ENCODE peak calls at places on chromosomes 11 and 22, in ten cellular contexts. P is heart right ventricle; R is tibial artery; S is D721Med; C is right lobe of liver; F is astrocyte of the cerebellum; O is epithelial cell of esophagus; Y is CD8-positive, alpha-beta T cell; D is H9; U is sigmoid colon. A is an unnamed sample.
A peak's percentile ranks its signal among the peaks of the same experiment; 100 is the strongest.

GRCh38 chr11:134654161-134654915 is 242.3 kb upstream of the B3GAT1 start:
- DNase-seq in D (peak; percentile 34), F (no peak), U (peak; percentile 53), O (no peak), Y (peak; percentile 11), C (peak; percentile 19), P (peak; percentile 1), R (peak; percentile 28), S (no peak), A (peak; percentile 5)

GRCh38 chr11:32874144-32874543 is 18.5 kb upstream of the QSER1 start:
- DNase-seq in D (no peak), F (no peak), P (no peak), O (no peak), R (no peak), C (no peak), U (no peak), S (no peak), Y (no peak), A (no peak)

GRCh38 chr22:33188316-33188715 is 130.1 kb upstream of the SYN3 start:
- DNase-seq in R (no peak), S (no peak), Y (no peak), C (no peak), P (no peak), F (no peak), D (no peak), O (no peak), U (no peak), A (no peak)

GRCh38 chr11:129973809-129974208 is 28.8 kb downstream of the PRDM10 start:
- DNase-seq in O (no peak), C (no peak), F (no peak), Y (no peak), P (peak; percentile 25), R (no peak), S (no peak), D (peak; percentile 87), U (no peak), A (no peak)

GRCh38 chr22:35971418-35972119 is 57.1 kb downstream of the RBFOX2 start:
- DNase-seq in C (no peak), Y (no peak), P (peak; percentile 36), U (no peak), D (no peak), O (no peak), F (peak; percentile 86), S (no peak), R (no peak), A (no peak)

GRCh38 chr11:24312464-24313238 is 184.2 kb upstream of the LUZP2 start:
- DNase-seq in Y (no peak), D (no peak), F (no peak), O (no peak), P (no peak), S (no peak), U (no peak), C (no peak), R (no peak), A (no peak)

GRCh38 chr11:9459573-9460321 is 1.1 kb upstream of the ZNF143 start:
- DNase-seq in C (no peak), O (peak; percentile 45), U (no peak), Y (peak; percentile 35), R (no peak), P (no peak), F (peak; percentile 60), D (no peak), S (no peak), A (no peak)

GRCh38 chr22:26709617-26710390 is 52.4 kb downstream of the MIAT start:
- DNase-seq in U (no peak), R (no peak), Y (no peak), S (no peak), P (no peak), F (no peak), C (no peak), D (no peak), O (peak; percentile 15), A (no peak)

GRCh38 chr11:128555606-128556005 is 31.8 kb downstream of the ETS1 start:
- DNase-seq in R (no peak), S (no peak), Y (no peak), D (peak; percentile 66), F (no peak), U (no peak), P (no peak), C (no peak), O (peak; percentile 29), A (no peak)

GRCh38 chr11:27201454-27202302 is 161.1 kb downstream of the BBOX1 start:
- DNase-seq in O (peak; percentile 88), Y (no peak), D (no peak), U (peak; percentile 98), S (no peak), F (no peak), R (no peak), C (peak; percentile 65), P (peak; percentile 64), A (no peak)

DNA sequence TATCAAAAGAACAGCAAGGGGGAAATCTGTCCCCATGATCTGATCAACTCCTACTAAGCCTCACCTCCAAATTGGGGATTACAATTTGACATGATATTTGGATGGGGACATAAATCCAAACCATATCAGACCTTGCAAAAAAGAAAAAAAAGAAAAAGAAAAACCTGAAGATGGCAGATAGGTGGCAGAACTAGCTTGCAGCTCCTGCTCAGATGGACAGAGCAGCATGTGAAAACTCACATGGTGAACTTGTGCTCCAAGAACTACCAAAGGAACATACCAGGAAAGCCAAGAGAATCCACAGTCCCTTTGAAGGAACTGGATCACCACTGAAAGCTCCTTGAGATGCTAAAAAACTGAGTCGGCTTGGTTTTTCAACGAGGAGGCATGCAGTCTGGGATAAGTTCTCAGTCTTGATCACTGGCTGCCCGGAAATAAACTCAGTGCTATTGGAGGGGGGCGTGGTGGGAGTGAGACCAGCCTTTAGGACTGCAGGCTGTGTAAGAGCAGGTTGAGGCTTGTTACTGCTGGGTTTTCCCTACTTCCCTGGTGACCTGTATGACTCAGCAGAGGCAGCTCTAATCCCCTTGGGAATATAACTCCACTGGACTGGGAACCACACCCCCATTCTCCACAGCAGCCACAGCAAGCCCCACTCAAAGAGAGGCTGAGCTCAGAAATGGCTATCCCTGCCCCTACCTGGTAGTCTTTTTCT is 358.3 kb upstream of the ARHGAP42 start:
- DNase-seq in O (peak; percentile 97), U (no peak), Y (no peak), P (no peak), S (no peak), F (no peak), C (no peak), R (no peak), D (peak; percentile 33), A (no peak)
- TF ChIP-seq CTCF in O (peak; percentile 23), U (no peak), Y (no peak), P (no peak), S (no peak), F (no peak), C (no peak), R (no peak), D (peak; percentile 38), A (no peak)

DNA sequence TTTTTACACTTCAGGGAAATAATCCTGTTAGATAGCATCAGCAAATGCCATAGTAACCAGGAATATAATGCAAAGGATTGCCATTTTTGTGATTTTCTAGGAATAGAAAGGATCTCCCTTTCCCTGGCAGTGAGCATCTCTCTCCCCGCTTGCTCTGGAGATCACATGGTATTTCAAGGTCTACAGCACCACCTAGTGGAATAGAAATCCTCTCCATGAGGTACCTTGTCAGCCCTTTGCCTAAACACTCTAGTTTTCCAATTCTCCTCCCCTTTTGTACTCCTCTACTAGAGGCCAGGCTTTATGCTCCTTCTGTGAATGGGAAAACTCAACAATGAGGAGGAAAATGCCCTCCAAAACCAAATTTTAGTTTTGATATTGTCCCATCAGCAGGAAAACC is 78.4 kb downstream of the XRRA1 start:
- DNase-seq in U (no peak), P (no peak), R (no peak), D (no peak), Y (no peak), S (peak; percentile 22), F (peak; percentile 18), O (peak; percentile 41), C (no peak), A (no peak)
- TF ChIP-seq CTCF in U (no peak), P (peak; percentile 13), R (no peak), D (peak; percentile 74), Y (no peak), S (peak; percentile 26), F (peak; percentile 33), O (peak; percentile 18), C (no peak), A (peak; percentile 35)

DNA sequence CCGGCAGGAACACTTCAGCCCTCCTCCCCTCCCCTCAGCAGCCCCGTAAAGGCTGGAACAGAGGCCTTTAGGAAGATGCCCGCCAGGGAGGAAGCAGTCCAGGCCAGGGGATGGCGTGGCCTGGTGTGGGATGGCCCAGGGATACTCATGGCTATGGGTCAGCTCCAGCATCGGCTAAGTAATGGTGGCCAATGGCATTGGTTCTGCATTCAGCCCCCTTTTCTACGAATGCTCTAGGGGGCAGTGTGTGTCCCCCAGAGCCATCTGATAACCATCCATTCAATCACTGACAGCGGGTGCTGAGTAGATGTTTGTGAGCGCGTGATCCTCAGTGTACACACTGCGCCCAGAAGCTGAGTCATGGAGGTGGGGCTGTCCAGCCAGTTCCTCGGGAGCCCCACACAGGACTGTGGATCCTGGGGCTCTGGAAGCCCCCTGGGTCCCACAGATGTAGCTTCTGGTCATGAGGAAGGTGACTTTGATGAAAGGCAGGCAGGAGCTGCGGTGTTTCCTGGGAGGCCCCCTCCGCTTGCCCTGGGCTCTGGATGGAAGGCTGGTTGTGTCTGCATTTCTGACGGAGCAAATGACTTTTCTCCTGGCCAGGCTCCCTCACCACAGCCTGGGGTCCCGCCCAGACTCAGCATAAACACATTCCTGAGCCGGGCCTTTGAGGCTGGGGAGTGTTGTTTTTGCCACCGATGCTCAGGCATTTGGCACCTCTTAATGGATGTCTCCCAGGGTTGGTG is 46.5 kb downstream of the FBLN1 start:
- DNase-seq in P (no peak), S (no peak), F (peak; percentile 91), Y (no peak), U (peak; percentile 94), O (peak; percentile 91), R (peak; percentile 92), C (no peak), D (no peak), A (no peak)
- TF ChIP-seq CTCF in P (no peak), S (peak; percentile 1), F (peak; percentile 70), Y (no peak), U (no peak), O (peak; percentile 7), R (peak; percentile 26), C (no peak), D (peak; percentile 56), A (no peak)

GRCh38 chr11:75386912-75387311 is 12.4 kb upstream of the RPS3 start:
- DNase-seq in R (peak; percentile 23), S (no peak), P (no peak), O (peak; percentile 51), U (peak; percentile 26), D (peak; percentile 65), C (no peak), Y (no peak), F (no peak), A (no peak)

GRCh38 chr11:75389276-75389605 is 10.1 kb upstream of the RPS3 start:
- DNase-seq in O (no peak), U (peak; percentile 26), F (no peak), C (no peak), R (peak; percentile 0), D (no peak), P (no peak), Y (no peak), S (no peak), A (no peak)

GRCh38 chr11:75388386-75389275 is 10.7 kb upstream of the RPS3 start:
- DNase-seq in D (peak; percentile 86), O (peak; percentile 75), P (peak; percentile 71), C (peak; percentile 63), Y (peak; percentile 64), F (peak; percentile 60), R (peak; percentile 78), S (peak; percentile 64), U (peak; percentile 75), A (peak; percentile 60)

GRCh38 chr11:75387742-75388294 is 11.5 kb upstream of the RPS3 start:
- DNase-seq in R (peak; percentile 44), S (no peak), D (no peak), O (no peak), P (no peak), F (no peak), U (no peak), Y (no peak), C (no peak), A (no peak)

GRCh38 chr11:75389925-75390324 is 9.4 kb upstream of the RPS3 start:
- DNase-seq in U (no peak), F (no peak), P (no peak), D (no peak), Y (no peak), C (no peak), S (no peak), O (no peak), R (peak; percentile 55), A (no peak)
- TF ChIP-seq CTCF in U (no peak), F (no peak), P (no peak), D (no peak), Y (no peak), C (no peak), S (no peak), O (no peak), R (no peak), A (no peak)